ENCODE peak calls at places on chromosomes 5 and 9, in seven cellular contexts. R, S, J, H, Y, N and G are unnamed samples.

GRCh38 chr5:169875091-169875727 is 105.1 kb downstream of the INSYN2B start:
- DNase-seq in R (no peak), S (peak), J (no peak), H (no peak), Y (no peak), N (peak), G (no peak)

GRCh38 chr5:43305948-43306563 is 7.2 kb downstream of the HMGCS1 start:
- DNase-seq in R (peak), S (peak), J (peak), H (peak), Y (peak), N (no peak), G (peak)

GRCh38 chr5:8396756-8397155 is 527.8 kb downstream of the MTRR start:
- DNase-seq in R (no peak), S (no peak), J (no peak), H (no peak), Y (peak), N (no peak), G (no peak)

GRCh38 chr5:179152941-179153340 is 92.8 kb downstream of the ZNF354C start:
- DNase-seq in R (no peak), S (no peak), J (no peak), H (no peak), Y (no peak), N (no peak), G (no peak)

GRCh38 chr5:153276151-153276550 is 214.3 kb upstream of the GRIA1 start:
- DNase-seq in R (no peak), S (peak), J (no peak), H (no peak), Y (peak), N (no peak), G (no peak)

GRCh38 chr5:174222891-174223290 is 177.4 kb downstream of the NSG2 start:
- DNase-seq in R (no peak), S (no peak), J (no peak), H (no peak), Y (no peak), N (no peak), G (no peak)

GRCh38 chr9:120877276-120878034 is 467 bp upstream of the PHF19 start:
- DNase-seq in R (no peak), S (peak), J (peak), H (peak), Y (peak), N (peak), G (peak)

GRCh38 chr9:68914751-68915150 is 99.2 kb downstream of the PRKACG start:
- DNase-seq in R (no peak), S (no peak), J (no peak), H (no peak), Y (no peak), N (no peak), G (no peak)

GRCh38 chr5:149264432-149265069 is 7.1 kb upstream of the AFAP1L1 start:
- DNase-seq in R (no peak), S (peak), J (peak), H (peak), Y (no peak), N (no peak), G (peak)

GRCh38 chr5:150457112-150457511 is 7.6 kb upstream of the RPS14 start:
- DNase-seq in R (no peak), S (no peak), J (no peak), H (no peak), Y (no peak), N (no peak), G (no peak)

GRCh38 chr5:1633605-1634336 is 110.0 kb upstream of the LPCAT1 start:
- DNase-seq in R (no peak), S (peak), J (peak), H (peak), Y (no peak), N (peak), G (peak)